ENCODE peak calls at places on chromosomes 5 and 9, in five cellular contexts. Z is CD8-positive, alpha-beta T cell; W is A549; U is cardiac fibroblast; Q is GM13977. E is an unnamed sample.

GRCh38 chr9:34187891-34188240 is 9.0 kb downstream of the UBAP1 start:
- DNase-seq in Q (no peak), U (no peak), W (no peak), Z (no peak), E (no peak)

GRCh38 chr9:122931851-122932199 is 513 bp upstream of the ZBTB26 start:
- DNase-seq in Z (no peak), U (no peak), W (no peak), Q (no peak), E (no peak)

GRCh38 chr5:150138551-150139265 is 16.9 kb downstream of the PDGFRB start:
- DNase-seq in Z (no peak), U (peak), W (no peak), Q (no peak), E (no peak)

GRCh38 chr5:174177531-174177930 is 132.0 kb downstream of the NSG2 start:
- DNase-seq in U (no peak), Z (no peak), W (no peak), Q (no peak), E (no peak)

GRCh38 chr9:84258371-84258770 is 82.2 kb downstream of the SLC28A3 start:
- DNase-seq in U (no peak), W (no peak), Z (no peak), Q (no peak), E (no peak)

GRCh38 chr9:91187965-91188344 is 173.8 kb downstream of the AUH start:
- DNase-seq in Q (no peak), W (no peak), Z (no peak), U (peak), E (peak)

GRCh38 chr5:133754575-133755169 is 142.3 kb upstream of the FSTL4 start:
- DNase-seq in Z (no peak), Q (peak), U (peak), W (peak), E (no peak)

GRCh38 chr5:94425396-94425795 is 193.0 kb downstream of the KIAA0825 start:
- DNase-seq in U (no peak), Z (no peak), W (no peak), Q (no peak), E (no peak)

GRCh38 chr9:97445119-97445701 is 33.3 kb downstream of the TDRD7 start:
- DNase-seq in Z (no peak), W (no peak), Q (no peak), U (no peak), E (no peak)

GRCh38 chr5:16626696-16627264 is 10.0 kb upstream of the RETREG1 start:
- DNase-seq in Z (no peak), U (peak), W (no peak), Q (no peak), E (no peak)

GRCh38 chr5:60699549-60700346 is at the start of gene DEPDC1B:
- DNase-seq in Z (peak), U (peak), W (peak), Q (peak), E (peak)
- TF ChIP-seq CTCF in Z (no peak), U (peak), W (peak), Q (peak), E (peak)

GRCh38 chr9:93910598-93910997 is 44.6 kb downstream of the BARX1 start:
- DNase-seq in U (no peak), W (no peak), Q (no peak), Z (no peak), E (no peak)
- TF ChIP-seq CTCF in U (no peak), W (no peak), Q (no peak), Z (no peak), E (no peak)

DNA sequence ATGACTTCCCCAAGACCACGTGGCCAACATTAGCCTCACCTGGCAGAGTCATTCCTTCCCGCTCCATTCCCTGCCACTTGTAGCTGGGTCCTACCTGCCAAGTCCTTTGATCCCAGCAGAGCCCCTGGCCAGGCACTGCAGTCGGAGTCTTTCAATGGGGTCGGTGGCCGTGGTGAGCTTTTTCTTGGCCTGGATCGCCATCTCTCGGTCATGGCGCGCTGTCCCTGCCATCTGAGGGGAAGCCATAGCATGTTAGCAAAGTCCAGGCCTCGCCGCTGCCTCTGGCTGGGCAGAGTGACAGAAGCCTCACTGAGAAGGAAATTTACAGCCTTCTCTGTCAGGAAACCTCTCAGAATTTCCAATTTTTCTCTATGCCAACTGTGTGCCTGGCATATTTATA is 17.5 kb downstream of the CAPSL start:
- DNase-seq in U (peak), W (peak), Z (no peak), Q (no peak), E (no peak)
- TF ChIP-seq CTCF in U (peak), W (no peak), Z (no peak), Q (peak), E (no peak)

GRCh38 chr5:114055318-114055788 is 306.5 kb upstream of the KCNN2 start:
- DNase-seq in U (peak), Q (no peak), W (peak), Z (no peak), E (no peak)
- TF ChIP-seq CTCF in U (no peak), Q (no peak), W (no peak), Z (no peak), E (no peak)

DNA sequence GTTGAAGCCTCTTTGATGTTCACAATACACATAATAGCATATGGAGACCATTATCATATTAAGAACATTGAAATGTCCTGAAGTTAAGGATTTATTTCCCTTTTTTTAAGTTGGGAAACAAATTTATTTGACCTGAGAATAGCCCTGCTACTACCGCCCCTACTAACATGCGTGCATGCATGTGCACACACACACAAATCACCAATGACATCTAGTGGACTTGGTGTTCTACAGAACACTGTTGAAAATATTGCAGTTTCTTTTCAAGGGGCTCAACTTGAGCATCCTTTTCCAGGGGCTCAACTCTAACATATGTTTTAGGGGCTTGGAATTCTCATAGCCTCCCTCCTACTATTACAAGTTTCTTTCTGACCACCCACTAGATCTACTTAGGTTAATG is 124.9 kb upstream of the C6 start:
- DNase-seq in W (no peak), Q (no peak), Z (no peak), U (peak), E (no peak)
- TF ChIP-seq CTCF in W (no peak), Q (no peak), Z (no peak), U (peak), E (no peak)

GRCh38 chr9:95112436-95113280 is 204.9 kb downstream of the FANCC start:
- DNase-seq in W (no peak), U (no peak), Q (no peak), Z (no peak), E (no peak)

GRCh38 chr9:95116820-95117204 is 200.7 kb downstream of the FANCC start:
- DNase-seq in Z (no peak), Q (no peak), W (no peak), U (no peak), E (no peak)

GRCh38 chr9:95115104-95115503 is 202.4 kb downstream of the FANCC start:
- DNase-seq in Z (no peak), Q (no peak), W (no peak), U (no peak), E (no peak)

GRCh38 chr9:95111716-95112115 is 205.8 kb downstream of the FANCC start:
- DNase-seq in Q (no peak), W (no peak), Z (no peak), U (no peak), E (no peak)

DNA sequence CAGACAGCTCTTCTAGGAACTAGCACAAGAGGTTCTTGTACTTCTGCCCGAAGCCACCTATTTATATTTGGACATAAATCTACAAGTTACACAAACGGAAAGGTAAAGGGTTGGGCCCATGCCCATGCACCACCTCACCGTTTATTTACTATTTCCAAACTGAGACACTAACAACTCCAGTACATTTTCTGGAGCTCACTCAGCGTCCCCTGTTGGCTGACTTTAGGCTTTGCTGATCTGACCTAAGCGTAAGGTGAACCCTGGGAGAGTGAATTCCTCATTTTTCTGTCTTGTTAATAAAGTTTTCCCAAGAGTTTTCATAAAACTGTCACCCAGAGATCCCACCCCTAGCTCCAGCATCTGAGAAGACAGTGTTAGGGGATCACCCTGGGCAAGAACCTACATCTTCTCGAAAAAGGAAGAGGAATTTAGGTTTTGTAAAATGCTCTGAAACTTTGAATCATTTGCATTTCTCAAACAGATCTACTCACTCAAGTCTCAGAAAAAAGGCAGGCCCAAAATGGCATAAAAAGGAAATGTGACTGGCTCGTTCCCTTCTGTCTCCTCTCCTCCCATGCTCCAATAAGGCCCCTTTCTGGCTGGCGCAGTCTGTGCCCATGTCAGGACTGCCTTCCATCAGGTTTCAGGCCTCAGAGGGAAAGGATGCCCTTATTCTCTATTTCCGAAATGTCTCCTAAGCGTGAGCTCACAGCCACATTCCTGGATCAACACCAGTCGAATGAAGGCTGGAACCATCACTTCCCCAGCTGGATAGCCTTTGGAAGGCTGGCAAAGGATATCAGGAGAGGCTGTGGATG is 201.3 kb downstream of the FANCC start:
- DNase-seq in W (peak), Q (no peak), U (no peak), Z (no peak), E (no peak)
- TF ChIP-seq CTCF in W (peak), Q (no peak), U (peak), Z (no peak), E (no peak)

GRCh38 chr9:76873056-76873792 is 32.7 kb downstream of the PRUNE2 start:
- DNase-seq in W (no peak), Q (no peak), Z (no peak), U (peak), E (no peak)
- TF ChIP-seq CTCF in W (no peak), Q (no peak), Z (no peak), U (peak), E (no peak)

GRCh38 chr9:125241000-125241862 is at the start of gene HSPA5:
- DNase-seq in Z (peak), Q (peak), U (peak), W (peak), E (peak)
- TF ChIP-seq CTCF in Z (no peak), Q (no peak), U (peak), W (no peak), E (peak)

GRCh38 chr9:124674651-124675050 is 96.5 kb downstream of the NR6A1 start:
- DNase-seq in Q (no peak), W (no peak), U (no peak), Z (no peak), E (no peak)
- TF ChIP-seq CTCF in Q (no peak), W (no peak), U (no peak), Z (no peak), E (no peak)

GRCh38 chr9:26888271-26888670 is 4.3 kb downstream of the CAAP1 start:
- DNase-seq in W (no peak), Q (no peak), U (peak), Z (no peak), E (no peak)

GRCh38 chr9:26893030-26893676 is 551 bp upstream of the CAAP1 start:
- DNase-seq in Q (no peak), W (no peak), Z (no peak), U (no peak), E (no peak)

GRCh38 chr9:26892251-26893029 is at the start of gene CAAP1:
- DNase-seq in Z (peak), Q (peak), W (peak), U (peak), E (peak)
- TF ChIP-seq CTCF in Z (peak), Q (peak), W (peak), U (peak), E (peak)

E was measured in AG09319.